ENCODE peak calls at places on chromosomes 11 and 22, in seven cellular contexts. G is mesenchymal stem cell, M is SK-N-SH, R is right cardiac atrium, H is heart right ventricle, U is endothelial cell of umbilical vein, E is HFF-Myc. F is an unnamed sample.
A peak's percentile ranks its signal among the peaks of the same experiment; 100 is the strongest.

GRCh38 chr11:31487848-31488247 is 21.6 kb downstream of the IMMP1L start:
- DNase-seq in U (peak; percentile 74), G (peak; percentile 70), M (peak; percentile 8), R (no peak), H (no peak), E (peak; percentile 32), F (no peak)

GRCh38 chr22:39634530-39635399 is 64.2 kb downstream of the CACNA1I start:
- DNase-seq in R (peak; percentile 36), M (no peak), G (peak; percentile 81), U (peak; percentile 74), E (peak; percentile 81), H (no peak), F (peak; percentile 56)

GRCh38 chr11:1936072-1936780 is 10.9 kb upstream of the MRPL23 start:
- DNase-seq in R (peak; percentile 32), M (peak; percentile 32), G (no peak), E (no peak), U (no peak), H (no peak), F (no peak)

GRCh38 chr22:24950272-24950902 is 2.1 kb upstream of the KIAA1671 start:
- DNase-seq in R (no peak), U (no peak), G (no peak), E (no peak), H (no peak), M (peak; percentile 53), F (no peak)

GRCh38 chr11:36065436-36065835 is 121.6 kb downstream of the LDLRAD3 start:
- DNase-seq in M (no peak), H (no peak), U (no peak), R (no peak), E (no peak), G (peak; percentile 29), F (no peak)

GRCh38 chr11:126963603-126964353 is 36.8 kb downstream of the KIRREL3 start:
- DNase-seq in U (no peak), E (no peak), R (no peak), H (no peak), G (no peak), M (no peak), F (peak; percentile 91)

GRCh38 chr11:47523491-47524199 is 29.3 kb downstream of the CELF1 start:
- DNase-seq in G (peak; percentile 92), U (peak; percentile 93), H (no peak), E (peak; percentile 55), M (no peak), R (no peak), F (peak; percentile 74)

GRCh38 chr11:72084960-72085359 is 4.3 kb downstream of the LRRC51 start:
- DNase-seq in U (no peak), R (no peak), E (no peak), M (peak; percentile 22), H (no peak), G (no peak), F (no peak)

GRCh38 chr22:48760481-48761238 is 1067.0 kb downstream of the BRD1 start:
- DNase-seq in M (no peak), G (no peak), R (peak; percentile 22), E (no peak), H (no peak), U (no peak), F (no peak)

DNA sequence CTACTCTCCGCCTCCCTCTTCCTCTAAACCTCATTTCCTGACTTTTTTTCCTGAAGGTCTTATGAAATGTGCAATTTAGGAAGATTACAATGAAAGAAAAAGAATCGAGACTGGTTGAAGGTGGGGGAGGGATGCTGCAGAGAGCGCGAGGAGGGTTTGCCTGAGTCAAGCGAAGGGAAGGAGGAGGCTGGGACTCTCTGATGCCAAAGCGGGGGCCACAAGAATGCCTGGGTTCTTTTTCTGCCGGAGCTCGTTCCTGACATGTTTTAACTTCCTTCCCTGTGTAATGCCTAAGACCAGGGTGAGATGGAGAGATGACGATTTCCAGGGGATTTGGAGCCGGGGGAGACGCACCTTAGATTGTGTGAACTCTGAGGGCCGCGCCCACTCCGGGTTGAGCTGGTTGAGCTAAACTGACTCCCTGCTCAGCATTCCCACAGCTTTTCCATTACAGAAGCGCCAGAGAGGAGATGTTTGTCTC is 270.5 kb upstream of the SORL1-AS1 start:
- DNase-seq in R (peak; percentile 75), U (peak; percentile 73), G (no peak), E (no peak), M (no peak), H (peak; percentile 15), F (no peak)
- H3K4me3 ChIP-seq in R (peak overlapping the region; percentile 52), U (no peak overlapping the region), G (no peak overlapping the region), E (peak overlapping the region; percentile 36), M (no peak overlapping the region), H (no peak overlapping the region), F (no peak overlapping the region)

GRCh38 chr11:111513240-111513605 is 1.0 kb upstream of the BTG4 start:
- DNase-seq in M (no peak), R (no peak), E (no peak), U (peak; percentile 2), G (no peak), H (no peak), F (no peak)
- H3K4me3 ChIP-seq in M (no peak overlapping the region), R (peak overlapping the region; percentile 82), E (no peak overlapping the region), U (no peak overlapping the region), G (no peak overlapping the region), H (no peak overlapping the region), F (peak overlapping the region; percentile 48)

GRCh38 chr11:9677951-9678350 is 14.1 kb downstream of the SWAP70 start:
- DNase-seq in R (no peak), G (no peak), M (no peak), H (no peak), U (no peak), E (no peak), F (no peak)
- H3K4me3 ChIP-seq in R (no peak overlapping the region), G (no peak overlapping the region), M (no peak overlapping the region), H (no peak overlapping the region), U (no peak overlapping the region), E (no peak overlapping the region), F (no peak overlapping the region)

GRCh38 chr22:38214248-38215056 is 12.7 kb downstream of the MAFF start:
- DNase-seq in M (peak; percentile 85), U (peak; percentile 50), E (no peak), H (peak; percentile 77), R (peak; percentile 89), G (peak; percentile 61), F (no peak)

GRCh38 chr22:38215156-38216038 is 13.6 kb downstream of the MAFF start:
- DNase-seq in H (no peak), E (no peak), U (no peak), G (peak; percentile 37), M (no peak), R (no peak), F (no peak)

GRCh38 chr22:38211556-38211955 is 9.8 kb downstream of the MAFF start:
- DNase-seq in M (no peak), E (no peak), R (no peak), H (no peak), G (peak; percentile 36), U (no peak), F (no peak)

GRCh38 chr22:38212442-38212841 is 10.6 kb downstream of the MAFF start:
- DNase-seq in M (no peak), G (no peak), U (no peak), H (no peak), R (no peak), E (no peak), F (no peak)

GRCh38 chr22:38213319-38214247 is 11.8 kb downstream of the MAFF start:
- DNase-seq in U (no peak), M (no peak), R (no peak), G (peak; percentile 38), E (no peak), H (no peak), F (no peak)
- H3K4me3 ChIP-seq in U (no peak overlapping the region), M (no peak overlapping the region), R (no peak overlapping the region), G (no peak overlapping the region), E (peak overlapping the region; percentile 13), H (no peak overlapping the region), F (no peak overlapping the region)

GRCh38 chr11:62267050-62267449 is 2.9 kb upstream of the SCGB2A2 start:
- DNase-seq in G (no peak), M (no peak), H (no peak), R (no peak), U (no peak), E (no peak), F (no peak)
- H3K4me3 ChIP-seq in G (no peak overlapping the region), M (no peak overlapping the region), H (no peak overlapping the region), R (no peak overlapping the region), U (no peak overlapping the region), E (no peak overlapping the region), F (no peak overlapping the region)

GRCh38 chr11:19849947-19850593 is 137.4 kb downstream of the NAV2 start:
- DNase-seq in H (no peak), M (no peak), U (no peak), R (no peak), G (no peak), E (no peak), F (no peak)
- H3K4me3 ChIP-seq in H (no peak overlapping the region), M (no peak overlapping the region), U (no peak overlapping the region), R (no peak overlapping the region), G (no peak overlapping the region), E (no peak overlapping the region), F (no peak overlapping the region)

GRCh38 chr11:62599909-62600308 is 1.8 kb downstream of the MTA2 start:
- DNase-seq in E (no peak), M (no peak), G (no peak), U (no peak), R (no peak), H (no peak), F (no peak)
- H3K4me3 ChIP-seq in E (peak overlapping the region; percentile 92), M (peak overlapping the region; percentile 70), G (peak overlapping the region; percentile 37), U (peak overlapping the region; percentile 98), R (peak overlapping the region; percentile 7), H (no peak overlapping the region), F (peak overlapping the region; percentile 84)

DNA sequence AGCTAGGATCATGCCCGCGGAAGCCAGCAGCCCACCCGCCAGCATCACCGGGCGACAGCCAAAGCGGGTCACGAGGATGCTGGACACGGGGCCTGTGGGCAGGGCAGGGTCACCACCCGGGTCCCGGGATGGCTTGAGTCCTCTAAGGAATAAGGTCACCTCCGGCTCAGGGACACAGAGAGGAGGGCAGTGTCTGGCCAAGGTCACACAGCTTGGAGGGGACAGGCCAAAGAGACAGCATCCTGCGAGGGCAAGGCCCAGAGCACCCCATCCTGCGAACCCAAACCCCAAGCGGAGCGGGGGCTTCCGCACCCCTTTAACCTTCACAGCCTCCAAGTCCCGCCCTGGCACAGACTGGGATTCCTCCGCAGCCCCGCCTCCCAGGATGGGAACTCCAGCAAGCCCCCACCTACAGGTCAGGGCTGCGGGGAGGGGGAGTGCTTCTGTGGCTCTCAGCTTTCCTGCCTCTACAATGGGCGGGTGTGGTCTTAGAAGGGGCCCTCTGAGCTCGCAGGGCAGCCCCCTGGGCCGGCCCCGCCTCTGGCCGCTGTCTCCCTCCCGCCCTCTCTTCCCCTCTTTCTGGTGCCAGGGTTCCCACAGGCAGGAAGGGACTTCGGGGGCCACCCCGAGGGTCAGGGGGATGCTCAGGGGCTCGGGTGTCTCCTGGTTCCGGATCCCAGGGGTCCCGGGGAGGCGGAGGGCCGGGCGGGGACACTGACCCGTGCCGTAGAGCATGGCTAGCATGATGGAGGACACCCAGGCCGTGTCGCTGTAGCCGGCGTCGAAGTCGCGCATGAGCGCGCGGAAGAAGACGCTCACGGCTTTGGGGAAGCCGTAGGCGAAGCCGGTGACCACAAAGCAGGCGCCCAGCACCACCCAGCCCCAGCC is 1.8 kb downstream of the SLC16A8 start:
- DNase-seq in R (no peak), H (no peak), E (no peak), U (no peak), G (no peak), M (no peak), F (no peak)
- H3K4me3 ChIP-seq in R (no peak overlapping the region), H (peak overlapping the region; percentile 14), E (no peak overlapping the region), U (no peak overlapping the region), G (no peak overlapping the region), M (no peak overlapping the region), F (no peak overlapping the region)

F was measured in epithelial cell of proximal tubule.